ENCODE peak calls at places on chromosomes 13 and 19, in ten cellular contexts. G is cardiac muscle cell, P is thoracic aorta, U is kidney epithelial cell, I is OCI-LY7, X is fibroblast of the aortic adventitia, N is upper lobe of right lung, O is A673, F is HL-60, V is cardiac fibroblast. L is an unnamed sample.
A peak's percentile ranks its signal among the peaks of the same experiment; 100 is the strongest.

GRCh38 chr19:1602091-1602707 is 3.1 kb downstream of the UQCR11 start:
- DNase-seq in P (no peak), I (no peak), O (no peak), G (no peak), V (no peak), F (no peak), U (no peak), X (no peak), N (no peak), L (no peak)

GRCh38 chr19:18488838-18489626 is 32.8 kb downstream of the ELL start:
- DNase-seq in F (no peak), P (no peak), N (no peak), U (no peak), G (no peak), I (peak; percentile 57), V (no peak), X (no peak), O (no peak), L (no peak)

GRCh38 chr13:75635101-75635620 is 969 bp upstream of the LMO7 start:
- DNase-seq in G (no peak), F (no peak), P (no peak), U (no peak), X (peak; percentile 35), N (peak; percentile 64), V (peak; percentile 26), O (no peak), I (no peak), L (no peak)

GRCh38 chr13:32432856-32433255 is 4.9 kb upstream of the N4BP2L1 start:
- DNase-seq in N (no peak), U (no peak), V (no peak), I (no peak), G (no peak), P (no peak), O (no peak), X (no peak), F (no peak), L (no peak)

GRCh38 chr19:46025825-46026224 is 3.0 kb upstream of the PGLYRP1 start:
- DNase-seq in F (no peak), G (no peak), I (no peak), N (no peak), X (no peak), U (no peak), P (no peak), V (no peak), O (no peak), L (no peak)

GRCh38 chr19:1956868-1957492 is 16.0 kb downstream of the CSNK1G2 start:
- DNase-seq in X (no peak), U (no peak), I (no peak), P (no peak), N (peak; percentile 61), O (no peak), V (no peak), F (no peak), G (no peak), L (no peak)

GRCh38 chr13:32585625-32586021 is 629 bp upstream of the PDS5B start:
- DNase-seq in N (no peak), P (no peak), V (no peak), X (no peak), I (peak; percentile 19), U (no peak), O (no peak), F (no peak), G (no peak), L (no peak)

GRCh38 chr13:106186366-106187030 is 349.0 kb downstream of the EFNB2 start:
- DNase-seq in P (no peak), G (no peak), O (no peak), I (no peak), V (peak; percentile 76), X (peak; percentile 14), F (no peak), N (no peak), U (no peak), L (no peak)

GRCh38 chr13:111912991-111913781 is 153.8 kb upstream of the SOX1 start:
- DNase-seq in O (no peak), G (no peak), V (no peak), X (no peak), I (no peak), U (no peak), P (no peak), N (peak; percentile 51), F (no peak), L (no peak)

GRCh38 chr19:16296713-16297112 is 27.9 kb upstream of the KLF2 start:
- DNase-seq in I (no peak), P (no peak), G (no peak), X (no peak), F (no peak), V (no peak), N (no peak), U (no peak), O (no peak), L (no peak)

GRCh38 chr13:45331981-45332830 is 8.8 kb downstream of the TPT1 start:
- DNase-seq in U (no peak), F (no peak), G (peak; percentile 95), I (no peak), X (peak; percentile 99), P (no peak), O (peak; percentile 85), N (no peak), V (peak; percentile 98), L (no peak)

GRCh38 chr19:40231544-40232424 is 5.3 kb upstream of the CCNP start:
- DNase-seq in N (no peak), P (no peak), O (no peak), I (no peak), V (no peak), U (no peak), G (peak; percentile 33), X (no peak), F (no peak), L (no peak)

GRCh38 chr19:56748443-56748842 is 76.9 kb upstream of the ZNF835 start:
- DNase-seq in O (peak; percentile 52), V (peak; percentile 8), F (no peak), N (no peak), X (no peak), U (no peak), I (peak; percentile 11), G (peak; percentile 30), P (no peak), L (no peak)

DNA sequence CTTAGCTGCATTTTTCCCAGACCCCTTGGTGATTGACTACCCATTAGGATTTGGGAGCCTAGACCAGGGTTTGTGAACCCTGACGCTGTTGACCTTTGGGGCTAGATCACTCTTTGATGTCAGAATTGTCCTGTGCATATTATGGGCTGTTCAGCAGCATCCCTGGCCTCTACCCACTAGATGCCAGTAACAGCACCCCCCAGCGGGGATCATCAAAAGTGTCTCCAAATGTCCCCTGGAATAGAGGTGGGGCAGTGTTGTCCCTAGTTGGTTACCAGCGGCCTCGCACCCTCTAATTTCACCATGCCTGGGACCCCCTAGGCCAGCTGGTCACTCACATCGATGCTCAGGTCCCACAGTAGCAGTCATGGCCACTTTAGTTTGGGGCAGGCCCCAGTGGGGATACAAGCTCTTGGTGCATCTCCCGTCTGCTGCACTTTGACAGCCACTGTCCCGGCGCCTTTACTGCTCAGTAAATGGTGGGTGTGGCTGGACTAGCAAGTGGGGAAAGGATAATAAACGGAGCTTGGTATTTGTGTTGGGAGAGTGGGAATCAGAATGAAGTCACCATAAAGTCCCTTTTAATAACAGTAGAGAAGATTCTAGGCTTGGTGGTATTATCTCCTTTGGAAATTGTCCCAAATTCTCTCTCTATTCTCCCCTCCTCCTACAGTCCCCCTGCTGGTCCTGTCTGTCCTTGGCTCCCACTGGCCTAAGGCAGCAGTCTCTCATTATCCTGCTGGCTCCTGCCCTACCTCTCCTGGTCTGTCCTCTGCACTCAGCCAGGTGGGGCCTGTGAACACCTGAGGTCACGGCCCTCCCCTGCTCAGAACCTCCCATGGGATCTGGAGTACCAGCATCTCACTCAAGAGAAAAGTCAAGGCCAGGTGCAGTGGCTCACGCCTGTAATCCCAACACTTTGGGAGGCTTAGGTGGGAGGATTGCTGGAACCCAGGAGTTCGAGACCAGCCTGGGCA is 80.6 kb downstream of the SIPA1L3 start:
- DNase-seq in P (no peak), G (no peak), V (no peak), O (no peak), U (no peak), N (no peak), F (no peak), X (no peak), I (peak; percentile 64), L (no peak)
- TF ChIP-seq CTCF in P (no peak), G (peak; percentile 26), V (peak; percentile 23), O (peak; percentile 23), U (no peak), N (no peak), F (no peak), X (no peak), I (peak; percentile 92), L (peak; percentile 10)

GRCh38 chr13:31050486-31051400 is 111.0 kb downstream of the HSPH1 start:
- DNase-seq in P (no peak), I (no peak), N (no peak), O (peak; percentile 22), U (no peak), G (peak; percentile 37), V (peak; percentile 35), X (peak; percentile 52), F (no peak), L (no peak)
- TF ChIP-seq CTCF in P (peak; percentile 26), I (peak; percentile 34), N (no peak), O (peak; percentile 23), U (peak; percentile 21), G (peak; percentile 36), V (peak; percentile 50), X (peak; percentile 75), F (no peak), L (no peak)

DNA sequence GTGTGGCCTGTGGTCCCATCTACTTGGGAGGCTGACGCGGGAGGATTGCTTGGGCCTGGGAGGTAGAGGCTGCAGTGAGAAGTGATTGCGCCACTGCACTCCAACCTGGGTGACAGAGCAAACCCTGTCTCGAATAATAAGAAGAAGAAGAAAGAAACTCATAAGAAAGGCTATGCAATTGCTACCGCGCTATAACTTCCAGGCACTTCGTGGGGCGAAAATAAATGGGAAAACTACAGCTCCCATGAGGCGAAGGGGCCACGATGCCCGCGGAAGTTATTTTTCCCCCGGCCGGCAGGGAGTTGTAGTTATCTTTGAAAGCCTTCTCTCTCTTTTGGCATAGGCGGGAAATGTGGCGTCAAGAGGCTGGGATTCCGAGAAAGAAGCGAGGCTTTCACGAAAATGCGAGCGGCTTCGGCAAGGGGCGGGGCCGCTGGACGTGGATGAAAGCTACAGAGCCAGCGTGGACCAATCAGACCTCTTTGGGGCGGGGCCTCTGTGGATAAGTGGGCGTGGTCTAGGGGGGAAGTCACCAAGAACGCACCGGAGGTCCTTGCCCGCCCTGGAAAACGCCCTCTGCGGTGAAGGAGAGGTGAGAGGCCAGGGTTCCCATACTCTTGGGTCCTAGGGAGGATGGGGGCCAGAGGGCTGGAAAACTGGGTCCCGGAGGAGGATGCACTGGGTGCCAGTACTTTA is at the start of gene NUCB1:
- DNase-seq in P (peak; percentile 99), N (peak; percentile 99), O (peak; percentile 100), V (peak; percentile 99), U (peak; percentile 92), I (peak; percentile 98), X (peak; percentile 99), F (peak; percentile 97), G (peak; percentile 100), L (peak; percentile 99)
- TF ChIP-seq CTCF in P (peak; percentile 24), N (peak; percentile 36), O (peak; percentile 10), V (peak; percentile 28), U (peak; percentile 30), I (peak; percentile 47), X (peak; percentile 51), F (no peak), G (peak; percentile 32), L (no peak)

DNA sequence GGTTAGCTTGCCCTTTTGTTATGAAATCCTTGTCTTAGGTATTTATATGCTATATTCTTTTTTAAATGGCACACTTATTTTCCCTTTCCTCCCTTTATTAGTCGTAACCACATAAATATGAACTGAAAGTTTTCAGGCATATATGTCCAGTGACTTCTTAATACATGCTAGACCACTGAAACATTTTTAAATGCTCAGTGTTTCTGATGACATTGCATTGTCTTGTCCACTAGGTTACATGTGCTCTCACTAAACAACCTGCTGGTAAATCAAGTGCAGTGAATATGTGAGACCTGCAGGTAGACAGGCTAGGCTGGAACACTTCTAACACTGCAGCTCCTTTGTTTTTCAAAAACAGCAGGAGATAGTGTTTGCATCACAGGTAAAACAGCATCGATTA is 332.6 kb upstream of the DACH1 start:
- DNase-seq in I (no peak), G (no peak), P (no peak), X (no peak), V (no peak), O (no peak), U (no peak), N (no peak), F (no peak), L (no peak)
- TF ChIP-seq CTCF in I (no peak), G (no peak), P (no peak), X (no peak), V (no peak), O (no peak), U (no peak), N (no peak), F (no peak), L (no peak)

L was measured in D721Med.